ENCODE peak calls at places on chromosomes 13 and 19, in nine cellular contexts. F, T, L, U, D, W, J, K and E are unnamed samples.

GRCh38 chr13:104171132-104171531 is 1104.9 kb upstream of the SLC10A2 start:
- DNase-seq in F (no peak), U (no peak), W (no peak), K (no peak), T (no peak), L (no peak), J (no peak), D (no peak), E (no peak)

GRCh38 chr13:46575843-46576242 is 22.9 kb downstream of the LRCH1 start:
- DNase-seq in L (peak), U (no peak), J (no peak), W (no peak), F (no peak), D (peak), T (no peak), K (no peak), E (no peak)

GRCh38 chr19:36009633-36010379 is 1.2 kb upstream of the SYNE4 start:
- DNase-seq in F (no peak), L (no peak), W (no peak), T (no peak), U (no peak), J (no peak), D (no peak), K (no peak), E (no peak)

GRCh38 chr13:48942131-48942530 is 33.6 kb upstream of the FNDC3A start:
- DNase-seq in D (peak), F (no peak), L (peak), W (no peak), J (no peak), U (no peak), K (no peak), T (no peak), E (no peak)

GRCh38 chr19:2793577-2793976 is 8.3 kb downstream of the THOP1 start:
- DNase-seq in T (no peak), U (no peak), D (no peak), W (no peak), L (no peak), F (no peak), J (no peak), K (no peak), E (no peak)

GRCh38 chr19:13095393-13095784 is 7.3 kb downstream of the LYL1 start:
- DNase-seq in T (no peak), U (peak), W (no peak), F (peak), J (no peak), L (no peak), K (no peak), D (no peak), E (no peak)

GRCh38 chr19:13718733-13719132 is 45.6 kb upstream of the MRI1 start:
- DNase-seq in F (no peak), T (peak), W (peak), J (no peak), D (peak), K (peak), L (peak), U (peak), E (no peak)

GRCh38 chr19:30421571-30421970 is 49.4 kb downstream of the ZNF536 start:
- DNase-seq in L (no peak), U (no peak), K (no peak), F (no peak), T (no peak), J (no peak), D (no peak), W (no peak), E (no peak)

GRCh38 chr13:25249001-25249543 is 38.2 kb downstream of the MTMR6 start:
- DNase-seq in D (no peak), L (peak), J (no peak), W (no peak), F (peak), U (no peak), K (peak), T (no peak), E (no peak)

GRCh38 chr19:16588089-16588823 is 16.0 kb upstream of the SLC35E1 start:
- DNase-seq in K (no peak), F (peak), L (peak), D (no peak), U (no peak), J (no peak), T (peak), W (no peak), E (no peak)

GRCh38 chr13:54232700-54233099 is 1204.1 kb downstream of the OLFM4 start:
- DNase-seq in U (no peak), F (no peak), T (no peak), D (no peak), J (no peak), W (no peak), L (no peak), K (no peak), E (no peak)

GRCh38 chr13:34153428-34154180 is 335.7 kb downstream of the RFC3 start:
- DNase-seq in D (no peak), J (no peak), W (peak), L (no peak), K (no peak), T (no peak), U (no peak), F (no peak), E (no peak)

GRCh38 chr13:40665061-40665753 is 1.2 kb downstream of the FOXO1 start:
- DNase-seq in K (no peak), T (peak), U (peak), W (peak), F (no peak), J (no peak), L (no peak), D (peak), E (no peak)

GRCh38 chr13:53001871-53002270 is 26.7 kb upstream of the OLFM4 start:
- DNase-seq in T (no peak), K (no peak), W (no peak), U (no peak), J (no peak), L (no peak), D (no peak), F (no peak), E (no peak)

GRCh38 chr19:56097306-56097705 is 23.8 kb downstream of the ZNF787 start:
- DNase-seq in F (no peak), J (no peak), L (no peak), D (no peak), T (peak), U (no peak), W (no peak), K (no peak), E (no peak)

GRCh38 chr19:44951179-44952159 is 3.7 kb upstream of the CLPTM1 start:
- DNase-seq in T (peak), L (peak), W (peak), D (peak), F (peak), J (no peak), U (peak), K (peak), E (no peak)

GRCh38 chr13:19596960-19597361 is 35.6 kb upstream of the TPTE2 start:
- DNase-seq in D (peak), T (no peak), F (no peak), W (no peak), K (no peak), U (no peak), J (peak), L (peak), E (no peak)

GRCh38 chr19:33396701-33397535 is 23.4 kb downstream of the CEBPG start:
- DNase-seq in F (no peak), D (no peak), T (no peak), K (no peak), J (no peak), L (no peak), W (no peak), U (peak), E (no peak)

GRCh38 chr19:35673121-35673804 is 6.9 kb downstream of the UPK1A start:
- DNase-seq in D (peak), L (peak), J (peak), T (peak), K (no peak), F (no peak), W (peak), U (peak), E (no peak)

GRCh38 chr13:97434417-97435296 is 688 bp downstream of the RAP2A start:
- DNase-seq in D (no peak), T (peak), L (peak), K (peak), F (peak), J (no peak), W (peak), U (peak), E (no peak)

GRCh38 chr19:50720921-50721291 is 1.3 kb upstream of the SHANK1 start:
- DNase-seq in K (no peak), D (no peak), J (no peak), U (no peak), L (no peak), W (no peak), F (peak), T (no peak), E (peak)

GRCh38 chr19:49442793-49443365 is 1.6 kb upstream of the SLC17A7 start:
- DNase-seq in T (peak), F (peak), J (no peak), U (peak), W (peak), K (no peak), L (peak), D (peak), E (peak)

GRCh38 chr13:108332791-108333190 is 63.3 kb downstream of the TNFSF13B start:
- DNase-seq in K (no peak), U (no peak), L (no peak), D (no peak), T (no peak), W (no peak), J (no peak), F (no peak), E (no peak)

GRCh38 chr19:39208175-39208795 is 4.2 kb upstream of the SYCN start:
- DNase-seq in L (no peak), U (no peak), F (no peak), D (no peak), W (no peak), K (no peak), T (no peak), J (no peak), E (no peak)

GRCh38 chr13:68261105-68261504 is 1031.0 kb upstream of the PCDH9 start:
- DNase-seq in U (no peak), T (no peak), J (no peak), D (no peak), L (no peak), W (no peak), F (no peak), K (no peak), E (no peak)

GRCh38 chr13:113112893-113113845 is 7.6 kb downstream of the F7 start:
- DNase-seq in D (no peak), T (no peak), K (peak), U (peak), J (no peak), W (no peak), L (no peak), F (no peak), E (no peak)

GRCh38 chr13:97225533-97225932 is 3.4 kb downstream of the MBNL2 start:
- DNase-seq in T (no peak), F (no peak), J (no peak), U (no peak), K (no peak), L (no peak), D (no peak), W (no peak), E (no peak)

GRCh38 chr19:37127999-37128820 is 44.3 kb downstream of the ZNF585A start:
- DNase-seq in K (no peak), U (no peak), J (no peak), T (no peak), L (no peak), W (no peak), D (no peak), F (no peak), E (no peak)

GRCh38 chr13:51158923-51159322 is 47.8 kb upstream of the C13orf42 start:
- DNase-seq in J (no peak), L (peak), K (no peak), D (no peak), T (no peak), F (no peak), U (no peak), W (no peak), E (no peak)

GRCh38 chr13:51156666-51157065 is 45.6 kb upstream of the C13orf42 start:
- DNase-seq in W (no peak), J (no peak), T (no peak), D (no peak), U (no peak), L (no peak), F (no peak), K (no peak), E (no peak)

GRCh38 chr13:51154029-51154555 is 43.0 kb upstream of the C13orf42 start:
- DNase-seq in U (no peak), D (no peak), W (no peak), L (peak), J (no peak), K (no peak), F (peak), T (no peak), E (no peak)

GRCh38 chr13:51153527-51153926 is 42.5 kb upstream of the C13orf42 start:
- DNase-seq in T (no peak), J (no peak), K (no peak), U (no peak), D (no peak), W (no peak), F (no peak), L (peak), E (no peak)

GRCh38 chr13:51158365-51158764 is 47.3 kb upstream of the C13orf42 start:
- DNase-seq in K (no peak), F (no peak), T (no peak), D (no peak), L (no peak), J (no peak), U (no peak), W (no peak), E (no peak)
- H3K27ac ChIP-seq in K (no peak), F (no peak), T (no peak), D (no peak), L (no peak), J (no peak), U (no peak), W (no peak), E (no peak)

GRCh38 chr13:106350208-106350607 is 185.3 kb downstream of the EFNB2 start:
- DNase-seq in D (no peak), W (no peak), U (no peak), F (no peak), J (no peak), L (no peak), T (no peak), K (no peak), E (no peak)

GRCh38 chr13:106344318-106344717 is 191.1 kb downstream of the EFNB2 start:
- DNase-seq in K (no peak), W (no peak), U (no peak), T (no peak), J (no peak), D (no peak), F (no peak), L (no peak), E (no peak)

GRCh38 chr13:106352850-106353249 is 182.6 kb downstream of the EFNB2 start:
- DNase-seq in K (no peak), U (no peak), J (no peak), W (no peak), F (no peak), T (no peak), D (no peak), L (peak), E (no peak)

GRCh38 chr13:106348032-106348431 is 187.4 kb downstream of the EFNB2 start:
- DNase-seq in J (no peak), W (no peak), F (no peak), K (no peak), D (peak), U (no peak), T (no peak), L (peak), E (peak)

DNA sequence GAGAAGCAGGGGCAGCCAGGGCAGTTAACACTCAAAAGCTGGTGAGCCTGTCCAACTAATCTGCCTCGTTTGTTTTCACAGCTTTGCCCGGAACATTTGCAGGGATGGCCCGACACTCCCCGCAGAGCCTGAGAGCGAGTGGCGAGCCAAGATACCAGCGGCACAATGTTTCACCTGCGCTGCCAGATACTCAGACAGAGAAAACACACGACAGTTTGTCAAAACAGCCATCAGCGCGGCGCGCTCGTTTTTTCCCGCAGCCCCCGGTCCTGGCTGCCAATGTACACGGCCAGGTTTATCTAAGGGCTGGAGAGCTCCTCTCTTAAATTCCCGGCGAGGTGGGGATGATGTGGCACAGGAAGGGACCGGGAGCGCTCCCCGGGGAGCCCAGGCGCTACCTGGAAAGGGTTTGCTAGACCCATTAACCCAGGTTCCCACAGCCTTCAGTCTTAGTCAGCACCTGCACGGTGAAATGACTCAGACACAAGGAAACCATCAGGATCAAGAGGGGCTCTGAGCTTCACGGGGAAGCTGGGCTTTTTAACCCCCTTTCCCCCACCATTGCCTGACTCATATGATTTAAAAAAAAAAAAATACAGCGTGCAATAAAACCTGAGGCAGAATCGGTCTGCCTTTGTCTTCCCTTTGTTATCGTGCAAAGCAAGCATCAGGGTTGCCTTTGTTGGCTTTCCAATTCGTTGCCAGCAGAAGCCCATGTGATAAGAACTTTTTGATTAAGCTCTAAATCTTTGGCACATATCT is 186.2 kb downstream of the EFNB2 start:
- DNase-seq in K (no peak), U (no peak), T (peak), D (peak), J (no peak), F (no peak), W (peak), L (peak), E (peak)
- H3K27ac ChIP-seq in K (no peak), U (no peak), T (no peak), D (peak), J (no peak), F (no peak), W (peak), L (no peak), E (peak)

GRCh38 chr19:1470864-1471513 is 8.0 kb downstream of the C19orf25 start:
- DNase-seq in K (no peak), T (peak), D (no peak), F (no peak), J (no peak), U (no peak), W (peak), L (no peak), E (no peak)
- H3K27ac ChIP-seq in K (peak), T (no peak), D (peak), F (no peak), J (no peak), U (no peak), W (no peak), L (no peak), E (no peak)

GRCh38 chr13:114129649-114130062 is 2.8 kb downstream of the RASA3 start:
- DNase-seq in K (no peak), L (no peak), J (no peak), F (peak), T (no peak), D (no peak), U (no peak), W (no peak), E (no peak)
- H3K27ac ChIP-seq in K (peak), L (peak), J (peak), F (peak), T (no peak), D (peak), U (no peak), W (peak), E (no peak)

GRCh38 chr19:6216236-6216995 is 63.4 kb downstream of the MLLT1 start:
- DNase-seq in J (no peak), U (peak), K (no peak), F (no peak), W (no peak), D (no peak), T (peak), L (no peak), E (no peak)
- H3K27ac ChIP-seq in J (no peak), U (no peak), K (no peak), F (no peak), W (peak), D (peak), T (no peak), L (no peak), E (no peak)

DNA sequence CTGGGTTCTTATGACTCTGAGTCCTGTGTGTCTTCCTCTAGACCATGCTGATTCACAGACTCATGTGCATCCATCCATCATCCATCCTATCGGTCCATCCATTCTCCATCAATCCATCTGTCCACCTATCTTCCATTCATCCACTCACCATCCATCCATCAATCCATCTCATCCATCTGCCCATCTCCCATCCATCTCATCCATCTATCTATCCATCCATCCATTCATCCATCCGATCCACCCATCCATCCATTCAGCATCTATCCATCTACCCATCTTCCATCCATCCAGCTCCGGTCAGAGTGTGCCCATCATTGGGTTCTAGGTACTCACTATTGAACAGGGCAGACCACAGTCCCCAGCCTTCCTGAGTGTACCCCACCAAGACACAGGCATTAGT is 75.6 kb downstream of the SLC7A1 start:
- DNase-seq in K (peak), T (no peak), W (no peak), F (no peak), J (no peak), U (no peak), L (no peak), D (no peak), E (no peak)
- H3K27ac ChIP-seq in K (no peak), T (no peak), W (no peak), F (no peak), J (no peak), U (no peak), L (no peak), D (no peak), E (no peak)